ENCODE peak calls at places on chromosomes 1 and 21, in ten cellular contexts. One of them, this sample, is unnamed.
A peak's percentile ranks its signal among the peaks of the same experiment; 100 is the strongest.

GRCh38 chr1:22472596-22472995 is 20.9 kb downstream of the ZBTB40 start:
- DNase-seq in Karpas-422: no peak
- DNase-seq in GM12865: no peak
- DNase-seq in NB4: no peak
- DNase-seq in ovary: no peak
- DNase-seq in MM.1S: no peak
- DNase-seq in breast epithelium: no peak
- DNase-seq in tibial artery: no peak
- DNase-seq in neural progenitor cell: no peak
- DNase-seq in effector memory CD4-positive, alpha-beta T cell: no peak
- DNase-seq in this sample: no peak

GRCh38 chr1:232435746-232436145 is 194.2 kb downstream of the SIPA1L2 start:
- DNase-seq in Karpas-422: no peak
- DNase-seq in GM12865: no peak
- DNase-seq in NB4: no peak
- DNase-seq in ovary: peak; percentile 46
- DNase-seq in MM.1S: no peak
- DNase-seq in breast epithelium: no peak
- DNase-seq in tibial artery: no peak
- DNase-seq in neural progenitor cell: no peak
- DNase-seq in effector memory CD4-positive, alpha-beta T cell: no peak
- DNase-seq in this sample: no peak

GRCh38 chr1:196078691-196079090 is 529.5 kb downstream of the KCNT2 start:
- DNase-seq in Karpas-422: no peak
- DNase-seq in GM12865: no peak
- DNase-seq in NB4: no peak
- DNase-seq in ovary: no peak
- DNase-seq in MM.1S: no peak
- DNase-seq in breast epithelium: no peak
- DNase-seq in tibial artery: no peak
- DNase-seq in neural progenitor cell: no peak
- DNase-seq in effector memory CD4-positive, alpha-beta T cell: no peak
- DNase-seq in this sample: no peak

GRCh38 chr1:76292418-76293184 is 218.1 kb downstream of the ST6GALNAC3 start:
- DNase-seq in Karpas-422: peak; percentile 50
- DNase-seq in GM12865: no peak
- DNase-seq in NB4: no peak
- DNase-seq in ovary: no peak
- DNase-seq in MM.1S: no peak
- DNase-seq in breast epithelium: no peak
- DNase-seq in tibial artery: no peak
- DNase-seq in neural progenitor cell: no peak
- DNase-seq in effector memory CD4-positive, alpha-beta T cell: no peak
- DNase-seq in this sample: no peak

GRCh38 chr1:3456964-3457909 is 2.8 kb downstream of the ARHGEF16 start:
- DNase-seq in Karpas-422: no peak
- DNase-seq in GM12865: no peak
- DNase-seq in NB4: no peak
- DNase-seq in ovary: no peak
- DNase-seq in MM.1S: no peak
- DNase-seq in breast epithelium: no peak
- DNase-seq in tibial artery: no peak
- DNase-seq in neural progenitor cell: no peak
- DNase-seq in effector memory CD4-positive, alpha-beta T cell: no peak
- DNase-seq in this sample: no peak

GRCh38 chr1:208242829-208243521 is 1.2 kb downstream of the PLXNA2 start:
- DNase-seq in Karpas-422: no peak
- DNase-seq in GM12865: no peak
- DNase-seq in NB4: peak; percentile 33
- DNase-seq in ovary: no peak
- DNase-seq in MM.1S: peak; percentile 70
- DNase-seq in breast epithelium: no peak
- DNase-seq in tibial artery: no peak
- DNase-seq in neural progenitor cell: peak; percentile 78
- DNase-seq in effector memory CD4-positive, alpha-beta T cell: no peak
- DNase-seq in this sample: no peak

GRCh38 chr1:164836614-164837018 is 277.6 kb downstream of the PBX1 start:
- DNase-seq in Karpas-422: no peak
- DNase-seq in GM12865: no peak
- DNase-seq in NB4: no peak
- DNase-seq in ovary: peak; percentile 39
- DNase-seq in MM.1S: no peak
- DNase-seq in breast epithelium: no peak
- DNase-seq in tibial artery: no peak
- DNase-seq in neural progenitor cell: no peak
- DNase-seq in effector memory CD4-positive, alpha-beta T cell: no peak
- DNase-seq in this sample: no peak

GRCh38 chr1:152514715-152515453 is 602 bp downstream of the CRCT1 start:
- DNase-seq in Karpas-422: no peak
- DNase-seq in GM12865: no peak
- DNase-seq in NB4: no peak
- DNase-seq in ovary: no peak
- DNase-seq in MM.1S: no peak
- DNase-seq in breast epithelium: no peak
- DNase-seq in tibial artery: no peak
- DNase-seq in neural progenitor cell: no peak
- DNase-seq in effector memory CD4-positive, alpha-beta T cell: no peak
- DNase-seq in this sample: no peak

GRCh38 chr1:192443616-192444015 is 126.8 kb downstream of the RGS21 start:
- DNase-seq in Karpas-422: no peak
- DNase-seq in GM12865: no peak
- DNase-seq in NB4: no peak
- DNase-seq in ovary: no peak
- DNase-seq in MM.1S: no peak
- DNase-seq in breast epithelium: no peak
- DNase-seq in tibial artery: no peak
- DNase-seq in neural progenitor cell: no peak
- DNase-seq in effector memory CD4-positive, alpha-beta T cell: no peak
- DNase-seq in this sample: no peak

GRCh38 chr21:34243562-34243961 is 120.2 kb upstream of the KCNE2 start:
- DNase-seq in Karpas-422: peak; percentile 62
- DNase-seq in GM12865: peak; percentile 53
- DNase-seq in NB4: peak; percentile 55
- DNase-seq in ovary: no peak
- DNase-seq in MM.1S: peak; percentile 40
- DNase-seq in breast epithelium: no peak
- DNase-seq in tibial artery: no peak
- DNase-seq in neural progenitor cell: peak; percentile 27
- DNase-seq in effector memory CD4-positive, alpha-beta T cell: no peak
- DNase-seq in this sample: no peak

DNA sequence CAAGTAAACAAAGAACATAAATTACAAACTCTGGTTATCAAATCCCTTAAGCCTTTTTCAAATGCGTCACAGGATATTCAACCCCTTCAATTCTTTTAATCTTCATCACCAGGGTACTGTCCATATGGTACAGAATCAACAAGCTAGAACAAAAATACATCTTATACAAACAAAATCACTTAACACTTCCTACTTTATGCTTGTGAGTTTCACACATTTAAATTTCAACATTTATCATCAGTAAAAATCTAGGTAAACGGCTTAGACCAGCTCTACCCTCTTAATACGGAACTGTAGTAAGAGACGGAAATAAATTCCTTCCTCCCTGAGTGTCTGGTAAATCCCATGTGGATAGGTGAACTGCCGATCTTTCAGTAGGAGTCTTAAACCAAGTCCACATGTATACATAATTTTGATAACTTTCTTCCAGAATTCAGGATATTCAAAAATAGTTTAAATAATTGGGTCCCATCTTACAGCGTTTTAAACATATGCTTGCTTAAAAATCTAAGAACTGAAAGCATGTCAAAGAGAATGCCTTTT is 1.0 kb downstream of the CCDC181 start:
- DNase-seq in Karpas-422: no peak
- DNase-seq in GM12865: no peak
- DNase-seq in NB4: no peak
- DNase-seq in ovary: no peak
- DNase-seq in MM.1S: no peak
- DNase-seq in breast epithelium: no peak
- DNase-seq in tibial artery: no peak
- DNase-seq in neural progenitor cell: no peak
- DNase-seq in effector memory CD4-positive, alpha-beta T cell: no peak
- DNase-seq in this sample: no peak
- H3K4me3 ChIP-seq in Karpas-422: no peak overlapping the region
- H3K4me3 ChIP-seq in GM12865: no peak overlapping the region
- H3K4me3 ChIP-seq in NB4: no peak overlapping the region
- H3K4me3 ChIP-seq in ovary: no peak overlapping the region
- H3K4me3 ChIP-seq in MM.1S: no peak overlapping the region
- H3K4me3 ChIP-seq in breast epithelium: no peak overlapping the region
- H3K4me3 ChIP-seq in tibial artery: no peak overlapping the region
- H3K4me3 ChIP-seq in neural progenitor cell: peak overlapping the region; percentile 61
- H3K4me3 ChIP-seq in effector memory CD4-positive, alpha-beta T cell: no peak overlapping the region
- H3K4me3 ChIP-seq in this sample: no peak overlapping the region

GRCh38 chr1:116164056-116164889 is 53.1 kb downstream of the MAB21L3 start:
- DNase-seq in Karpas-422: no peak
- DNase-seq in GM12865: no peak
- DNase-seq in NB4: no peak
- DNase-seq in ovary: no peak
- DNase-seq in MM.1S: no peak
- DNase-seq in breast epithelium: no peak
- DNase-seq in tibial artery: peak; percentile 49
- DNase-seq in neural progenitor cell: no peak
- DNase-seq in effector memory CD4-positive, alpha-beta T cell: no peak
- DNase-seq in this sample: no peak
- H3K4me3 ChIP-seq in Karpas-422: no peak overlapping the region
- H3K4me3 ChIP-seq in GM12865: no peak overlapping the region
- H3K4me3 ChIP-seq in NB4: no peak overlapping the region
- H3K4me3 ChIP-seq in ovary: no peak overlapping the region
- H3K4me3 ChIP-seq in MM.1S: no peak overlapping the region
- H3K4me3 ChIP-seq in breast epithelium: no peak overlapping the region
- H3K4me3 ChIP-seq in tibial artery: no peak overlapping the region
- H3K4me3 ChIP-seq in neural progenitor cell: no peak overlapping the region
- H3K4me3 ChIP-seq in effector memory CD4-positive, alpha-beta T cell: no peak overlapping the region
- H3K4me3 ChIP-seq in this sample: no peak overlapping the region

DNA sequence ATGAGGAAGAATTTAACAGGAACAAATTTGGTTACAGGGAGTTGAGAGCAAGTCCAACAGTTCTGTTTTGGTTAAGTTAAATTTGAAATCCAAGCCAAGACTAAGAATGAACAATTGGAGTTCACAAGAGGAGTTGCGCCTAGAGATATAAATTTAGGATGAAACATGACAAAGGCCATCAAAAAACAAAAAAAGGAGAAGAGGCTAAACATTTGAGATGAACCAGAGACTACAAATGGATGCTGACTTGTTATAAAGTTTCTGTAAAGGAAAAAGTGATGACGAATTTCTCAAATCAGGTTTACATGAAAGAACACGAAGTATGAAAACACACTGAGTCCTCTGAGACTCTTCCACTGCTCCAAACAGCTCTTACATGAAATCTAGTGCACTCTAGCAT is 575.6 kb downstream of the SMYD3 start:
- DNase-seq in Karpas-422: no peak
- DNase-seq in GM12865: no peak
- DNase-seq in NB4: no peak
- DNase-seq in ovary: no peak
- DNase-seq in MM.1S: no peak
- DNase-seq in breast epithelium: no peak
- DNase-seq in tibial artery: no peak
- DNase-seq in neural progenitor cell: no peak
- DNase-seq in effector memory CD4-positive, alpha-beta T cell: no peak
- DNase-seq in this sample: no peak
- H3K4me3 ChIP-seq in Karpas-422: no peak overlapping the region
- H3K4me3 ChIP-seq in GM12865: no peak overlapping the region
- H3K4me3 ChIP-seq in NB4: no peak overlapping the region
- H3K4me3 ChIP-seq in ovary: no peak overlapping the region
- H3K4me3 ChIP-seq in MM.1S: no peak overlapping the region
- H3K4me3 ChIP-seq in breast epithelium: no peak overlapping the region
- H3K4me3 ChIP-seq in tibial artery: no peak overlapping the region
- H3K4me3 ChIP-seq in neural progenitor cell: no peak overlapping the region
- H3K4me3 ChIP-seq in effector memory CD4-positive, alpha-beta T cell: no peak overlapping the region
- H3K4me3 ChIP-seq in this sample: no peak overlapping the region

DNA sequence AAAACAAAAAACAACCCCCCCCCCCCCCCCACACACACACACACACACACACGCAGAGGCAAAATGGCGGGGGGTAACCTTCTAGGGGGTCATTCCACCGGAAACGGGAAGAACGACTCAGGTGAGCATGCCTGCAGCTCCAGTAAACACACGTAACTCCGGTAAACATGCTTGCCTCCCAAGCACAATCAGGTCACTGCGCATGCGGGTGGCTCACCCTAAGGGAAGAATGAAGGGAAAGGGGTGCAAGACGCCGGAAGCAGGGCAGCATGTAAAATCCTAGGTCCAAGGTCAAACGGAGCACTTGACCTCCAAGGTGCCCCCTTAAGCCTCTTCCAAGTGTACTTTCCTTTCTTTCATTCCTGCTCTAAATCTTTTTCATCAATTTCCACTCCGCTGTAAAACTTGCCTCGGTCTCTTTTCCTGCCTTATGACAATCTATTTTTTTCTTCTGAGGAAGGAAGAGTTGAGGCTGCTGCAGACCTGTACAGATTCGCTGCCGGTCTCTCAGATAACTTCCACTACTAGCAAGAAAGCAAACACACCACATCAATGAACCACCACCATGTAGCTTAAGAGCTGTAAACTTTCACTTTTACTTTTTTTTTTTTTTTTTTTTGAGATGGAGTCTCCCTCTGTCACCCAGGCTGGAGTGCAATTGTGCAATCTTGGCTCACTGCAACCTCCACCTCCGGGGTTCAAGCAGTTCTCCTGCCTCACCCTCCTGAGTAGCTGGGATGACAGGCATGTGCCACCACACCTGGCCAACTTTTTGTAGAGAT is 21.0 kb upstream of the CBR3 start:
- DNase-seq in Karpas-422: peak; percentile 28
- DNase-seq in GM12865: peak; percentile 24
- DNase-seq in NB4: peak; percentile 66
- DNase-seq in ovary: no peak
- DNase-seq in MM.1S: peak; percentile 70
- DNase-seq in breast epithelium: peak; percentile 62
- DNase-seq in tibial artery: no peak
- DNase-seq in neural progenitor cell: no peak
- DNase-seq in effector memory CD4-positive, alpha-beta T cell: peak; percentile 68
- DNase-seq in this sample: peak; percentile 55
- H3K4me3 ChIP-seq in Karpas-422: no peak overlapping the region
- H3K4me3 ChIP-seq in GM12865: no peak overlapping the region
- H3K4me3 ChIP-seq in NB4: peak overlapping the region; percentile 59
- H3K4me3 ChIP-seq in ovary: no peak overlapping the region
- H3K4me3 ChIP-seq in MM.1S: no peak overlapping the region
- H3K4me3 ChIP-seq in breast epithelium: no peak overlapping the region
- H3K4me3 ChIP-seq in tibial artery: no peak overlapping the region
- H3K4me3 ChIP-seq in neural progenitor cell: no peak overlapping the region
- H3K4me3 ChIP-seq in effector memory CD4-positive, alpha-beta T cell: peak overlapping the region; percentile 56
- H3K4me3 ChIP-seq in this sample: peak overlapping the region; percentile 65

DNA sequence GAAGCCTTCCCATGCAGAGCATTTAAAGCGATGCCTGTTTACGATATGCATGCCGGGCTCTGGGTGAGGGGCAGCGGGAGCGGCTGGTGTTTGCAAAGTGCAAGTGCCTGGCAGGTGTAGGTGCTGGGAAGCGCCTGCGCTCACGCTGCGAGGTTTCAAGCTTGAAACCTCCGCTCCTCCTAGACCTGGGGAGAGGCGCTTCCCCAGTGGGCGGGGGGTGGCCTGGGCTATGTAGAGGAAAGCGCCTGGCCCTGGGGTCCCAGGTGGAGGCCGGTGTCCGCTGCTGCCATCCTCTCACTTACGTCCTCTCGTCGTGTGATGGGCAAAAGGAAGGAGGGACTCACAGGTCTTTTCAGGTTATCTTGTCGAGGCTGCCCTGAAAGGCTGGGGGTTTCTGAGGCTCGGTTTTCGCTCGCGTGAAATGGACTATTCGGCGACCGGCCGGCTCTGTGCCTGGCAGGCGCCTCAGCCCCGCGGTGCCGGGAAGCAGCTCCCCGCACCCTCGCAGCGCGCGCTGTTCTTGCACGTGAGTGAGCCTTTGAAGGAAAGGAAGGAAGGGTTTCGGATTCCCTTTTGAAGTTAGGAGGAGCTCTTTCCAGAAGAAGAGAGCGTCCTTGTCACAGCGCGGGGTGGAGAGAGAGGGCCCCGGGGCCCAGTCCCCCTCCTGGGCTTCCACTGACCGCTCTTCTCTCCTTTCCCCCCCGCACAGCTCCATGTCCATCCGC is 56.9 kb downstream of the AJAP1 start:
- DNase-seq in Karpas-422: no peak
- DNase-seq in GM12865: no peak
- DNase-seq in NB4: no peak
- DNase-seq in ovary: no peak
- DNase-seq in MM.1S: no peak
- DNase-seq in breast epithelium: no peak
- DNase-seq in tibial artery: no peak
- DNase-seq in neural progenitor cell: peak; percentile 55
- DNase-seq in effector memory CD4-positive, alpha-beta T cell: no peak
- DNase-seq in this sample: no peak
- H3K4me3 ChIP-seq in Karpas-422: no peak overlapping the region
- H3K4me3 ChIP-seq in GM12865: no peak overlapping the region
- H3K4me3 ChIP-seq in NB4: no peak overlapping the region
- H3K4me3 ChIP-seq in ovary: no peak overlapping the region
- H3K4me3 ChIP-seq in MM.1S: no peak overlapping the region
- H3K4me3 ChIP-seq in breast epithelium: no peak overlapping the region
- H3K4me3 ChIP-seq in tibial artery: no peak overlapping the region
- H3K4me3 ChIP-seq in neural progenitor cell: peak overlapping the region; percentile 38
- H3K4me3 ChIP-seq in effector memory CD4-positive, alpha-beta T cell: no peak overlapping the region
- H3K4me3 ChIP-seq in this sample: no peak overlapping the region

This sample was measured in CD8-positive, alpha-beta memory T cell.